ENCODE peak calls at places on chromosomes 5 and 9, in seven cellular contexts. T is heart left ventricle, L is adrenal gland, R is Peyer's patch, I is A549, H is uterus, C is breast epithelium. Y is an unnamed sample.
A peak's percentile ranks its signal among the peaks of the same experiment; 100 is the strongest.

GRCh38 chr9:37373621-37374020 is 48.9 kb upstream of the GRHPR start:
- DNase-seq in H (no peak), R (no peak), L (no peak), T (no peak), I (no peak), C (no peak), Y (no peak)

GRCh38 chr9:126108240-126108639 is 218.4 kb upstream of the MVB12B start:
- DNase-seq in L (no peak), H (no peak), C (no peak), T (no peak), I (no peak), R (no peak), Y (peak; percentile 12)

GRCh38 chr9:6640268-6641072 is 5.1 kb downstream of the GLDC start:
- DNase-seq in R (no peak), C (no peak), T (no peak), L (no peak), I (no peak), H (no peak), Y (no peak)

GRCh38 chr5:72525816-72526215 is 18.6 kb upstream of the ZNF366 start:
- DNase-seq in R (no peak), L (no peak), C (no peak), T (no peak), H (no peak), I (peak; percentile 14), Y (peak; percentile 57)

GRCh38 chr5:139157556-139157955 is 40.6 kb downstream of the SIL1 start:
- DNase-seq in I (no peak), H (no peak), T (no peak), L (no peak), R (no peak), C (no peak), Y (no peak)

GRCh38 chr5:140189977-140190867 is 15.2 kb downstream of the CYSTM1 start:
- DNase-seq in C (no peak), H (no peak), I (no peak), R (no peak), T (no peak), L (no peak), Y (no peak)

GRCh38 chr5:17374157-17374556 is 123.9 kb upstream of the TAF11L2 start:
- DNase-seq in C (no peak), L (no peak), I (peak; percentile 92), R (no peak), H (no peak), T (no peak), Y (no peak)

GRCh38 chr5:179110528-179110927 is 50.4 kb downstream of the ZNF354C start:
- DNase-seq in I (no peak), L (no peak), R (no peak), H (no peak), C (no peak), T (no peak), Y (no peak)

GRCh38 chr5:96868603-96869371 is 7.5 kb upstream of the ERAP2 start:
- DNase-seq in C (no peak), L (peak; percentile 18), H (no peak), R (no peak), I (peak; percentile 76), T (no peak), Y (peak; percentile 74)

GRCh38 chr5:159273923-159274322 is 10.8 kb downstream of the UBLCP1 start:
- DNase-seq in T (no peak), I (no peak), C (no peak), R (no peak), L (no peak), H (no peak), Y (no peak)

GRCh38 chr9:110875275-110875674 is 163.0 kb downstream of the LPAR1 start:
- DNase-seq in I (no peak), H (no peak), L (peak; percentile 39), T (peak; percentile 34), R (no peak), C (no peak), Y (peak; percentile 89)

GRCh38 chr5:9361835-9362234 is 184.0 kb downstream of the SEMA5A start:
- DNase-seq in L (peak; percentile 55), H (peak; percentile 46), C (no peak), I (peak; percentile 66), T (peak; percentile 32), R (no peak), Y (peak; percentile 78)

GRCh38 chr5:158514353-158514960 is 585.3 kb downstream of the EBF1 start:
- DNase-seq in I (no peak), L (no peak), H (no peak), C (no peak), T (no peak), R (no peak), Y (no peak)

GRCh38 chr5:91272858-91273257 is 110.3 kb downstream of the ARRDC3 start:
- DNase-seq in H (no peak), C (no peak), R (no peak), I (peak; percentile 22), T (no peak), L (no peak), Y (peak; percentile 17)

GRCh38 chr9:135910197-135910596 is 2.9 kb upstream of the CAMSAP1 start:
- DNase-seq in T (no peak), L (no peak), R (no peak), I (no peak), C (no peak), H (no peak), Y (no peak)

GRCh38 chr5:122656107-122656506 is 118.8 kb upstream of the SNX2 start:
- DNase-seq in C (no peak), H (no peak), L (no peak), I (no peak), R (no peak), T (no peak), Y (no peak)

GRCh38 chr9:107547772-107548297 is 58.3 kb upstream of the KLF4 start:
- DNase-seq in H (peak; percentile 71), L (peak; percentile 28), C (no peak), R (no peak), T (peak; percentile 26), I (no peak), Y (no peak)

GRCh38 chr9:129899620-129900019 is 64.4 kb downstream of the USP20 start:
- DNase-seq in C (no peak), T (no peak), H (no peak), R (no peak), I (no peak), L (no peak), Y (no peak)

GRCh38 chr5:124160265-124160664 is 586.2 kb downstream of the ZNF608 start:
- DNase-seq in C (no peak), T (no peak), L (no peak), H (no peak), I (no peak), R (no peak), Y (no peak)

GRCh38 chr9:129237195-129237611 is 59.1 kb upstream of the IER5L start:
- DNase-seq in H (peak; percentile 73), C (no peak), T (peak; percentile 34), R (no peak), L (peak; percentile 64), I (peak; percentile 37), Y (peak; percentile 89)

GRCh38 chr5:139687656-139688055 is 39.5 kb downstream of the CXXC5 start:
- DNase-seq in I (no peak), T (peak; percentile 52), H (no peak), L (peak; percentile 52), R (no peak), C (no peak), Y (no peak)

GRCh38 chr5:177609076-177610059 is 9.4 kb downstream of the B4GALT7 start:
- DNase-seq in I (no peak), L (no peak), T (no peak), C (no peak), H (no peak), R (peak; percentile 7), Y (no peak)

GRCh38 chr9:135905380-135906282 is 1.7 kb downstream of the CAMSAP1 start:
- DNase-seq in I (no peak), L (peak; percentile 56), R (peak; percentile 32), H (no peak), T (no peak), C (no peak), Y (peak; percentile 45)

GRCh38 chr9:35729700-35730485 is 2.1 kb downstream of the TLN1 start:
- DNase-seq in L (peak; percentile 59), I (peak; percentile 66), R (peak; percentile 50), H (peak; percentile 56), C (peak; percentile 62), T (peak; percentile 76), Y (peak; percentile 70)

GRCh38 chr9:123440256-123440655 is 84.3 kb downstream of the CRB2 start:
- DNase-seq in T (no peak), I (no peak), R (no peak), H (no peak), C (no peak), L (no peak), Y (no peak)
- H3K4me3 ChIP-seq in T (no peak overlapping the region), I (no peak overlapping the region), R (no peak overlapping the region), H (no peak overlapping the region), C (no peak overlapping the region), L (no peak overlapping the region), Y (no peak overlapping the region)

DNA sequence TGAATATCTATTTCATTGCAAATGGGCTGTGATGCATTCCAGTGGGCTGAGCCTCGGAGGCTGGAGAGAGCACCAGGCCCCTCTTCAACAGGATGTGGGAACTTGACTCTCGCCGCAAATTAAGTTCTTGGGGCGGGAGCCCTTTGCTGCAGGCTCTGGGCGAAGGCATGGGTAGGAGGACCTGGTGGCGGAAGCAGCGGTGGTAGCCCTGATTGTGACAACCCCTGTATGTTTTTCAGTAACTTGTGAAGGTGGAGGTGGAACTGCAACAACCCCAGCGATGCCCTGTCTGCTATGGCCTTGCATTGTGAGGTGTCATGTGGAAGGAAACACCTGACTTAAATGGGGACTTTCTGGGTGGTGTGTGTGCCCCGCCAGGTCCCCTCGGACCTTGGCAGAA is 9.4 kb downstream of the FYB1 start:
- DNase-seq in R (peak; percentile 73), I (no peak), C (no peak), H (no peak), L (no peak), T (no peak), Y (peak; percentile 68)
- TF ChIP-seq POLR2A in R (peak; percentile 37), I (no peak), C (no peak), H (no peak), L (no peak), T (no peak), Y (no peak)

GRCh38 chr5:57824047-57824446 is 341.4 kb upstream of the ACTBL2 start:
- DNase-seq in C (no peak), L (no peak), I (peak; percentile 31), R (no peak), T (no peak), H (no peak), Y (no peak)
- H3K4me3 ChIP-seq in C (no peak overlapping the region), L (no peak overlapping the region), I (no peak overlapping the region), R (no peak overlapping the region), T (no peak overlapping the region), H (no peak overlapping the region), Y (no peak overlapping the region)

GRCh38 chr9:122327175-122327574 is 43.6 kb upstream of the PTGS1 start:
- DNase-seq in C (no peak), I (no peak), H (no peak), L (no peak), T (no peak), R (no peak), Y (no peak)
- TF ChIP-seq POLR2A in C (no peak), I (no peak), H (no peak), L (no peak), T (no peak), R (no peak), Y (no peak)